ENCODE peak calls at places on chromosomes 4 and X, in nine cellular contexts. One of them, this sample, is unnamed.

GRCh38 chr4:66017671-66018070 is 347.4 kb upstream of the EPHA5 start:
- DNase-seq in AG09319: no peak
- DNase-seq in dorsolateral prefrontal cortex: no peak
- DNase-seq in lower leg skin: no peak
- DNase-seq in AG04449: no peak
- DNase-seq in psoas muscle: no peak
- DNase-seq in cardiac muscle cell: no peak
- DNase-seq in upper lobe of right lung: no peak
- DNase-seq in fibroblast of pulmonary artery: no peak
- DNase-seq in this sample: no peak

GRCh38 chrX:41824551-41824950 is 98.8 kb downstream of the CASK start:
- DNase-seq in upper lobe of right lung: no peak
- DNase-seq in AG04449: no peak
- DNase-seq in lower leg skin: no peak
- DNase-seq in psoas muscle: no peak
- DNase-seq in fibroblast of pulmonary artery: peak; percentile 36
- DNase-seq in cardiac muscle cell: no peak
- DNase-seq in dorsolateral prefrontal cortex: no peak
- DNase-seq in AG09319: no peak
- DNase-seq in this sample: no peak

GRCh38 chr4:68326146-68326545 is 23.7 kb downstream of the YTHDC1 start:
- DNase-seq in psoas muscle: no peak
- DNase-seq in cardiac muscle cell: no peak
- DNase-seq in dorsolateral prefrontal cortex: no peak
- DNase-seq in AG04449: no peak
- DNase-seq in upper lobe of right lung: no peak
- DNase-seq in lower leg skin: no peak
- DNase-seq in AG09319: no peak
- DNase-seq in fibroblast of pulmonary artery: no peak
- DNase-seq in this sample: no peak

GRCh38 chrX:108993909-108994308 is 257.5 kb upstream of the IRS4 start:
- DNase-seq in AG04449: no peak
- DNase-seq in dorsolateral prefrontal cortex: no peak
- DNase-seq in psoas muscle: no peak
- DNase-seq in cardiac muscle cell: no peak
- DNase-seq in upper lobe of right lung: no peak
- DNase-seq in AG09319: no peak
- DNase-seq in fibroblast of pulmonary artery: no peak
- DNase-seq in lower leg skin: no peak
- DNase-seq in this sample: no peak

GRCh38 chrX:133402830-133403625 is 12.3 kb downstream of the GPC4 start:
- DNase-seq in lower leg skin: no peak
- DNase-seq in dorsolateral prefrontal cortex: no peak
- DNase-seq in cardiac muscle cell: no peak
- DNase-seq in fibroblast of pulmonary artery: no peak
- DNase-seq in upper lobe of right lung: no peak
- DNase-seq in AG04449: no peak
- DNase-seq in AG09319: no peak
- DNase-seq in psoas muscle: no peak
- DNase-seq in this sample: no peak

GRCh38 chrX:39652336-39652735 is 445.4 kb downstream of the BCOR start:
- DNase-seq in upper lobe of right lung: no peak
- DNase-seq in cardiac muscle cell: no peak
- DNase-seq in lower leg skin: no peak
- DNase-seq in AG09319: no peak
- DNase-seq in dorsolateral prefrontal cortex: no peak
- DNase-seq in AG04449: no peak
- DNase-seq in fibroblast of pulmonary artery: peak; percentile 38
- DNase-seq in psoas muscle: no peak
- DNase-seq in this sample: peak; percentile 10

GRCh38 chr4:119627267-119628190 is 1.1 kb downstream of the PDE5A start:
- DNase-seq in lower leg skin: peak; percentile 90
- DNase-seq in cardiac muscle cell: peak; percentile 73
- DNase-seq in psoas muscle: peak; percentile 63
- DNase-seq in AG09319: peak; percentile 70
- DNase-seq in upper lobe of right lung: peak; percentile 83
- DNase-seq in AG04449: no peak
- DNase-seq in dorsolateral prefrontal cortex: peak; percentile 4
- DNase-seq in fibroblast of pulmonary artery: peak; percentile 35
- DNase-seq in this sample: peak; percentile 81

GRCh38 chrX:15674514-15674898 is 9.9 kb upstream of the CLTRN start:
- DNase-seq in psoas muscle: peak; percentile 96
- DNase-seq in dorsolateral prefrontal cortex: peak; percentile 88
- DNase-seq in AG04449: no peak
- DNase-seq in cardiac muscle cell: peak; percentile 94
- DNase-seq in AG09319: peak; percentile 92
- DNase-seq in upper lobe of right lung: peak; percentile 94
- DNase-seq in lower leg skin: peak; percentile 99
- DNase-seq in fibroblast of pulmonary artery: peak; percentile 94
- DNase-seq in this sample: peak; percentile 66

GRCh38 chr4:545612-546011 is 30.5 kb downstream of the TMEM271 start:
- DNase-seq in fibroblast of pulmonary artery: no peak
- DNase-seq in upper lobe of right lung: no peak
- DNase-seq in lower leg skin: peak; percentile 18
- DNase-seq in cardiac muscle cell: no peak
- DNase-seq in AG04449: no peak
- DNase-seq in AG09319: no peak
- DNase-seq in dorsolateral prefrontal cortex: no peak
- DNase-seq in psoas muscle: no peak
- DNase-seq in this sample: no peak

GRCh38 chr4:93317571-93317970 is 511.0 kb upstream of the ATOH1 start:
- DNase-seq in upper lobe of right lung: no peak
- DNase-seq in AG09319: no peak
- DNase-seq in psoas muscle: no peak
- DNase-seq in cardiac muscle cell: no peak
- DNase-seq in dorsolateral prefrontal cortex: no peak
- DNase-seq in AG04449: no peak
- DNase-seq in fibroblast of pulmonary artery: no peak
- DNase-seq in lower leg skin: no peak
- DNase-seq in this sample: no peak

GRCh38 chr4:136124251-136124745 is 1408.0 kb downstream of the PCDH18 start:
- DNase-seq in dorsolateral prefrontal cortex: no peak
- DNase-seq in psoas muscle: no peak
- DNase-seq in upper lobe of right lung: no peak
- DNase-seq in fibroblast of pulmonary artery: no peak
- DNase-seq in cardiac muscle cell: no peak
- DNase-seq in AG04449: no peak
- DNase-seq in lower leg skin: no peak
- DNase-seq in AG09319: no peak
- DNase-seq in this sample: no peak

GRCh38 chr4:101199507-101200285 is 147.6 kb downstream of the PPP3CA start:
- DNase-seq in cardiac muscle cell: peak; percentile 27
- DNase-seq in psoas muscle: no peak
- DNase-seq in fibroblast of pulmonary artery: peak; percentile 23
- DNase-seq in AG09319: peak; percentile 23
- DNase-seq in dorsolateral prefrontal cortex: no peak
- DNase-seq in AG04449: no peak
- DNase-seq in upper lobe of right lung: no peak
- DNase-seq in lower leg skin: no peak
- DNase-seq in this sample: no peak

GRCh38 chr4:189837462-189837861 is 103.2 kb upstream of the FRG1 start:
- DNase-seq in AG09319: no peak
- DNase-seq in dorsolateral prefrontal cortex: no peak
- DNase-seq in AG04449: no peak
- DNase-seq in upper lobe of right lung: no peak
- DNase-seq in cardiac muscle cell: no peak
- DNase-seq in fibroblast of pulmonary artery: no peak
- DNase-seq in lower leg skin: no peak
- DNase-seq in psoas muscle: no peak
- DNase-seq in this sample: no peak

GRCh38 chrX:30880058-30880457 is 9.0 kb downstream of the TAB3 start:
- DNase-seq in psoas muscle: no peak
- DNase-seq in dorsolateral prefrontal cortex: no peak
- DNase-seq in AG04449: no peak
- DNase-seq in lower leg skin: no peak
- DNase-seq in upper lobe of right lung: no peak
- DNase-seq in cardiac muscle cell: no peak
- DNase-seq in fibroblast of pulmonary artery: no peak
- DNase-seq in AG09319: no peak
- DNase-seq in this sample: no peak

GRCh38 chrX:56397636-56398035 is 165.5 kb downstream of the KLF8 start:
- DNase-seq in lower leg skin: no peak
- DNase-seq in dorsolateral prefrontal cortex: no peak
- DNase-seq in AG09319: no peak
- DNase-seq in AG04449: no peak
- DNase-seq in cardiac muscle cell: no peak
- DNase-seq in fibroblast of pulmonary artery: no peak
- DNase-seq in psoas muscle: no peak
- DNase-seq in upper lobe of right lung: no peak
- DNase-seq in this sample: no peak

GRCh38 chr4:78336093-78336943 is 215.3 kb upstream of the ANXA3 start:
- DNase-seq in dorsolateral prefrontal cortex: no peak
- DNase-seq in AG04449: no peak
- DNase-seq in fibroblast of pulmonary artery: peak; percentile 63
- DNase-seq in upper lobe of right lung: no peak
- DNase-seq in psoas muscle: no peak
- DNase-seq in lower leg skin: no peak
- DNase-seq in cardiac muscle cell: peak; percentile 79
- DNase-seq in AG09319: no peak
- DNase-seq in this sample: no peak

GRCh38 chr4:98284640-98285046 is 23.5 kb downstream of the RAP1GDS1 start:
- DNase-seq in psoas muscle: no peak
- DNase-seq in AG04449: no peak
- DNase-seq in upper lobe of right lung: no peak
- DNase-seq in cardiac muscle cell: peak; percentile 26
- DNase-seq in dorsolateral prefrontal cortex: no peak
- DNase-seq in fibroblast of pulmonary artery: no peak
- DNase-seq in AG09319: no peak
- DNase-seq in lower leg skin: no peak
- DNase-seq in this sample: no peak

GRCh38 chrX:107542500-107542899 is 85.8 kb upstream of the PRPS1 start:
- DNase-seq in fibroblast of pulmonary artery: peak; percentile 14
- DNase-seq in AG09319: no peak
- DNase-seq in psoas muscle: no peak
- DNase-seq in cardiac muscle cell: no peak
- DNase-seq in AG04449: no peak
- DNase-seq in lower leg skin: no peak
- DNase-seq in dorsolateral prefrontal cortex: no peak
- DNase-seq in upper lobe of right lung: no peak
- DNase-seq in this sample: no peak

GRCh38 chr4:184472540-184473264 is 1.6 kb downstream of the IRF2 start:
- DNase-seq in dorsolateral prefrontal cortex: peak; percentile 59
- DNase-seq in psoas muscle: peak; percentile 85
- DNase-seq in cardiac muscle cell: peak; percentile 93
- DNase-seq in upper lobe of right lung: peak; percentile 94
- DNase-seq in AG04449: no peak
- DNase-seq in lower leg skin: peak; percentile 94
- DNase-seq in fibroblast of pulmonary artery: peak; percentile 63
- DNase-seq in AG09319: no peak
- DNase-seq in this sample: peak; percentile 82
- TF ChIP-seq CTCF in dorsolateral prefrontal cortex: no peak
- TF ChIP-seq CTCF in psoas muscle: peak; percentile 23
- TF ChIP-seq CTCF in cardiac muscle cell: no peak
- TF ChIP-seq CTCF in upper lobe of right lung: peak; percentile 21
- TF ChIP-seq CTCF in AG04449: no peak
- TF ChIP-seq CTCF in lower leg skin: peak; percentile 11
- TF ChIP-seq CTCF in fibroblast of pulmonary artery: no peak
- TF ChIP-seq CTCF in AG09319: no peak
- TF ChIP-seq CTCF in this sample: no peak

DNA sequence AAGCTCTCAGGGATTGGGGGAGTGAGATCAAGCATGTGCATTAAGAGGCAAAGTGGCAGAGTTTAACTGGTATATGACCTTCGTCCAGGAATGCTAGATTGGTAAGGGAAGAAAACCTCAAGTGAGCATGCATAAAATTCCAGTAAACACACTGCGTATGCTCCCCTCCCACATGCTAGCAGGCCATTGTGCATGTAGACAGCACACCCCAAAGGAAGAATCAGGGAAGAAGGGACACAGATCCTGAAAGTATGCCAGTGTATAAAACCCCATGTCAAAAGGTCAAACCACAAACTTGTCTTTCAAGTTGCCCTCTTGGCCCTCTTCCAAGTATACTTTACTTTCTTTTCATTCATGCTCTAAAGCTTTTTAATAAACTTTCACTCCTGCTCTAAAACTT is 405.2 kb upstream of the CNKSR2 start:
- DNase-seq in cardiac muscle cell: no peak
- DNase-seq in upper lobe of right lung: no peak
- DNase-seq in lower leg skin: no peak
- DNase-seq in dorsolateral prefrontal cortex: no peak
- DNase-seq in AG09319: no peak
- DNase-seq in psoas muscle: no peak
- DNase-seq in AG04449: no peak
- DNase-seq in fibroblast of pulmonary artery: peak; percentile 44
- DNase-seq in this sample: no peak
- TF ChIP-seq CTCF in cardiac muscle cell: no peak
- TF ChIP-seq CTCF in upper lobe of right lung: no peak
- TF ChIP-seq CTCF in lower leg skin: no peak
- TF ChIP-seq CTCF in dorsolateral prefrontal cortex: no peak
- TF ChIP-seq CTCF in AG09319: no peak
- TF ChIP-seq CTCF in psoas muscle: no peak
- TF ChIP-seq CTCF in AG04449: no peak
- TF ChIP-seq CTCF in fibroblast of pulmonary artery: no peak
- TF ChIP-seq CTCF in this sample: no peak

GRCh38 chr4:17124767-17125166 is 226.3 kb upstream of the LDB2 start:
- DNase-seq in AG09319: no peak
- DNase-seq in AG04449: no peak
- DNase-seq in upper lobe of right lung: no peak
- DNase-seq in cardiac muscle cell: no peak
- DNase-seq in psoas muscle: no peak
- DNase-seq in dorsolateral prefrontal cortex: no peak
- DNase-seq in lower leg skin: no peak
- DNase-seq in fibroblast of pulmonary artery: no peak
- DNase-seq in this sample: no peak
- TF ChIP-seq CTCF in AG09319: no peak
- TF ChIP-seq CTCF in AG04449: no peak
- TF ChIP-seq CTCF in upper lobe of right lung: no peak
- TF ChIP-seq CTCF in cardiac muscle cell: peak; percentile 31
- TF ChIP-seq CTCF in psoas muscle: no peak
- TF ChIP-seq CTCF in dorsolateral prefrontal cortex: no peak
- TF ChIP-seq CTCF in lower leg skin: no peak
- TF ChIP-seq CTCF in fibroblast of pulmonary artery: peak; percentile 16
- TF ChIP-seq CTCF in this sample: peak; percentile 59

GRCh38 chrX:53247928-53248327 is 22.9 kb upstream of the KDM5C start:
- DNase-seq in upper lobe of right lung: no peak
- DNase-seq in fibroblast of pulmonary artery: no peak
- DNase-seq in psoas muscle: no peak
- DNase-seq in lower leg skin: no peak
- DNase-seq in AG09319: no peak
- DNase-seq in dorsolateral prefrontal cortex: no peak
- DNase-seq in cardiac muscle cell: no peak
- DNase-seq in AG04449: no peak
- DNase-seq in this sample: no peak

GRCh38 chrX:53246231-53246630 is 21.2 kb upstream of the KDM5C start:
- DNase-seq in psoas muscle: no peak
- DNase-seq in fibroblast of pulmonary artery: no peak
- DNase-seq in upper lobe of right lung: no peak
- DNase-seq in cardiac muscle cell: no peak
- DNase-seq in lower leg skin: no peak
- DNase-seq in dorsolateral prefrontal cortex: no peak
- DNase-seq in AG04449: no peak
- DNase-seq in AG09319: no peak
- DNase-seq in this sample: no peak

GRCh38 chrX:53241558-53241957 is 16.6 kb upstream of the KDM5C start:
- DNase-seq in upper lobe of right lung: no peak
- DNase-seq in AG04449: no peak
- DNase-seq in AG09319: no peak
- DNase-seq in cardiac muscle cell: no peak
- DNase-seq in psoas muscle: no peak
- DNase-seq in dorsolateral prefrontal cortex: no peak
- DNase-seq in fibroblast of pulmonary artery: no peak
- DNase-seq in lower leg skin: no peak
- DNase-seq in this sample: no peak

GRCh38 chrX:53242310-53242709 is 17.3 kb upstream of the KDM5C start:
- DNase-seq in AG04449: no peak
- DNase-seq in upper lobe of right lung: no peak
- DNase-seq in dorsolateral prefrontal cortex: no peak
- DNase-seq in lower leg skin: no peak
- DNase-seq in fibroblast of pulmonary artery: no peak
- DNase-seq in cardiac muscle cell: no peak
- DNase-seq in psoas muscle: no peak
- DNase-seq in AG09319: no peak
- DNase-seq in this sample: no peak

GRCh38 chrX:53244610-53245009 is 19.6 kb upstream of the KDM5C start:
- DNase-seq in upper lobe of right lung: no peak
- DNase-seq in dorsolateral prefrontal cortex: no peak
- DNase-seq in cardiac muscle cell: no peak
- DNase-seq in AG09319: no peak
- DNase-seq in psoas muscle: no peak
- DNase-seq in fibroblast of pulmonary artery: no peak
- DNase-seq in AG04449: no peak
- DNase-seq in lower leg skin: no peak
- DNase-seq in this sample: no peak
- TF ChIP-seq CTCF in upper lobe of right lung: peak; percentile 16
- TF ChIP-seq CTCF in dorsolateral prefrontal cortex: peak; percentile 47
- TF ChIP-seq CTCF in cardiac muscle cell: peak; percentile 38
- TF ChIP-seq CTCF in AG09319: peak; percentile 36
- TF ChIP-seq CTCF in psoas muscle: peak; percentile 4
- TF ChIP-seq CTCF in fibroblast of pulmonary artery: peak; percentile 25
- TF ChIP-seq CTCF in AG04449: no peak
- TF ChIP-seq CTCF in lower leg skin: no peak
- TF ChIP-seq CTCF in this sample: peak; percentile 43

This sample was measured in endothelial cell.